ENCODE peak calls at places on chromosomes 4 and X, in seven cellular contexts. One of them, this sample, is unnamed.
A peak's percentile ranks its signal among the peaks of the same experiment; 100 is the strongest.

GRCh38 chrX:110665636-110666035 is 130.0 kb downstream of the CHRDL1 start:
- DNase-seq in CD8-positive, alpha-beta T cell: no peak
- DNase-seq in heart left ventricle: no peak
- DNase-seq in iPS DF 6.9: no peak
- DNase-seq in CD4-positive, alpha-beta memory T cell: no peak
- DNase-seq in Peyer's patch: no peak
- DNase-seq in IMR-90: peak; percentile 5
- DNase-seq in this sample: no peak

GRCh38 chr4:6119507-6120020 is 80.8 kb downstream of the JAKMIP1 start:
- DNase-seq in CD8-positive, alpha-beta T cell: no peak
- DNase-seq in heart left ventricle: no peak
- DNase-seq in iPS DF 6.9: no peak
- DNase-seq in CD4-positive, alpha-beta memory T cell: no peak
- DNase-seq in Peyer's patch: no peak
- DNase-seq in IMR-90: no peak
- DNase-seq in this sample: no peak

GRCh38 chr4:89222171-89222570 is 85.4 kb downstream of the GPRIN3 start:
- DNase-seq in CD8-positive, alpha-beta T cell: no peak
- DNase-seq in heart left ventricle: no peak
- DNase-seq in iPS DF 6.9: no peak
- DNase-seq in CD4-positive, alpha-beta memory T cell: no peak
- DNase-seq in Peyer's patch: no peak
- DNase-seq in IMR-90: no peak
- DNase-seq in this sample: no peak

GRCh38 chrX:101659601-101660063 is at the start of gene ARMCX2:
- DNase-seq in CD8-positive, alpha-beta T cell: no peak
- DNase-seq in heart left ventricle: peak; percentile 67
- DNase-seq in iPS DF 6.9: peak; percentile 45
- DNase-seq in CD4-positive, alpha-beta memory T cell: no peak
- DNase-seq in Peyer's patch: peak; percentile 41
- DNase-seq in IMR-90: peak; percentile 69
- DNase-seq in this sample: peak; percentile 36

GRCh38 chr4:1407657-1408333 is 1.6 kb upstream of the NKX1-1 start:
- DNase-seq in CD8-positive, alpha-beta T cell: no peak
- DNase-seq in heart left ventricle: no peak
- DNase-seq in iPS DF 6.9: no peak
- DNase-seq in CD4-positive, alpha-beta memory T cell: no peak
- DNase-seq in Peyer's patch: no peak
- DNase-seq in IMR-90: no peak
- DNase-seq in this sample: no peak

GRCh38 chrX:18885317-18886004 is 98.5 kb downstream of the PHKA2 start:
- DNase-seq in CD8-positive, alpha-beta T cell: peak; percentile 2
- DNase-seq in heart left ventricle: no peak
- DNase-seq in iPS DF 6.9: no peak
- DNase-seq in CD4-positive, alpha-beta memory T cell: no peak
- DNase-seq in Peyer's patch: no peak
- DNase-seq in IMR-90: peak; percentile 7
- DNase-seq in this sample: no peak

GRCh38 chr4:162727232-162727631 is 439.5 kb downstream of the NAF1 start:
- DNase-seq in CD8-positive, alpha-beta T cell: no peak
- DNase-seq in heart left ventricle: no peak
- DNase-seq in iPS DF 6.9: no peak
- DNase-seq in CD4-positive, alpha-beta memory T cell: no peak
- DNase-seq in Peyer's patch: no peak
- DNase-seq in IMR-90: no peak
- DNase-seq in this sample: no peak

GRCh38 chr4:82848706-82849105 is 42.2 kb downstream of the SEC31A start:
- DNase-seq in CD8-positive, alpha-beta T cell: no peak
- DNase-seq in heart left ventricle: no peak
- DNase-seq in iPS DF 6.9: no peak
- DNase-seq in CD4-positive, alpha-beta memory T cell: no peak
- DNase-seq in Peyer's patch: no peak
- DNase-seq in IMR-90: no peak
- DNase-seq in this sample: no peak

GRCh38 chr4:1154523-1155182 is 17.7 kb downstream of the SPON2 start:
- DNase-seq in CD8-positive, alpha-beta T cell: no peak
- DNase-seq in heart left ventricle: no peak
- DNase-seq in iPS DF 6.9: no peak
- DNase-seq in CD4-positive, alpha-beta memory T cell: no peak
- DNase-seq in Peyer's patch: peak; percentile 40
- DNase-seq in IMR-90: peak; percentile 25
- DNase-seq in this sample: peak; percentile 15

GRCh38 chr4:159015862-159016261 is 87.0 kb upstream of the RAPGEF2 start:
- DNase-seq in CD8-positive, alpha-beta T cell: no peak
- DNase-seq in heart left ventricle: no peak
- DNase-seq in iPS DF 6.9: no peak
- DNase-seq in CD4-positive, alpha-beta memory T cell: no peak
- DNase-seq in Peyer's patch: no peak
- DNase-seq in IMR-90: peak; percentile 24
- DNase-seq in this sample: no peak

GRCh38 chr4:82777857-82778525 is 20.6 kb downstream of the SCD5 start:
- DNase-seq in CD8-positive, alpha-beta T cell: no peak
- DNase-seq in heart left ventricle: no peak
- DNase-seq in iPS DF 6.9: no peak
- DNase-seq in CD4-positive, alpha-beta memory T cell: no peak
- DNase-seq in Peyer's patch: no peak
- DNase-seq in IMR-90: no peak
- DNase-seq in this sample: no peak

GRCh38 chrX:2137882-2138281 is 362.9 kb downstream of the DHRSX start:
- DNase-seq in CD8-positive, alpha-beta T cell: no peak
- DNase-seq in heart left ventricle: no peak
- DNase-seq in iPS DF 6.9: no peak
- DNase-seq in CD4-positive, alpha-beta memory T cell: no peak
- DNase-seq in Peyer's patch: no peak
- DNase-seq in IMR-90: no peak
- DNase-seq in this sample: no peak

GRCh38 chr4:120664851-120665250 is 257.7 kb downstream of the PRDM5 start:
- DNase-seq in CD8-positive, alpha-beta T cell: no peak
- DNase-seq in heart left ventricle: no peak
- DNase-seq in iPS DF 6.9: no peak
- DNase-seq in CD4-positive, alpha-beta memory T cell: no peak
- DNase-seq in Peyer's patch: no peak
- DNase-seq in IMR-90: no peak
- DNase-seq in this sample: no peak

GRCh38 chr4:152107736-152108500 is 347.1 kb upstream of the GATB start:
- DNase-seq in CD8-positive, alpha-beta T cell: no peak
- DNase-seq in heart left ventricle: no peak
- DNase-seq in iPS DF 6.9: no peak
- DNase-seq in CD4-positive, alpha-beta memory T cell: no peak
- DNase-seq in Peyer's patch: no peak
- DNase-seq in IMR-90: no peak
- DNase-seq in this sample: no peak

GRCh38 chrX:72685810-72686465 is 28.2 kb downstream of the PHKA1 start:
- DNase-seq in CD8-positive, alpha-beta T cell: no peak
- DNase-seq in heart left ventricle: no peak
- DNase-seq in iPS DF 6.9: no peak
- DNase-seq in CD4-positive, alpha-beta memory T cell: no peak
- DNase-seq in Peyer's patch: no peak
- DNase-seq in IMR-90: peak; percentile 37
- DNase-seq in this sample: no peak

GRCh38 chrX:100870527-100870926 is 3.6 kb downstream of the NOX1 start:
- DNase-seq in CD8-positive, alpha-beta T cell: no peak
- DNase-seq in heart left ventricle: no peak
- DNase-seq in iPS DF 6.9: no peak
- DNase-seq in CD4-positive, alpha-beta memory T cell: no peak
- DNase-seq in Peyer's patch: no peak
- DNase-seq in IMR-90: no peak
- DNase-seq in this sample: no peak

GRCh38 chr4:38869511-38869910 is 1.9 kb downstream of the FAM114A1 start:
- DNase-seq in CD8-positive, alpha-beta T cell: no peak
- DNase-seq in heart left ventricle: no peak
- DNase-seq in iPS DF 6.9: no peak
- DNase-seq in CD4-positive, alpha-beta memory T cell: no peak
- DNase-seq in Peyer's patch: no peak
- DNase-seq in IMR-90: no peak
- DNase-seq in this sample: no peak

GRCh38 chr4:13990596-13991589 is 363.4 kb upstream of the BOD1L1 start:
- DNase-seq in CD8-positive, alpha-beta T cell: no peak
- DNase-seq in heart left ventricle: no peak
- DNase-seq in iPS DF 6.9: no peak
- DNase-seq in CD4-positive, alpha-beta memory T cell: no peak
- DNase-seq in Peyer's patch: no peak
- DNase-seq in IMR-90: peak; percentile 25
- DNase-seq in this sample: no peak

GRCh38 chr4:182688081-182688480 is 229.1 kb downstream of the DCTD start:
- DNase-seq in CD8-positive, alpha-beta T cell: no peak
- DNase-seq in heart left ventricle: no peak
- DNase-seq in iPS DF 6.9: no peak
- DNase-seq in CD4-positive, alpha-beta memory T cell: no peak
- DNase-seq in Peyer's patch: no peak
- DNase-seq in IMR-90: no peak
- DNase-seq in this sample: no peak

GRCh38 chr4:97643179-97643578 is 500.1 kb downstream of the STPG2 start:
- DNase-seq in CD8-positive, alpha-beta T cell: no peak
- DNase-seq in heart left ventricle: no peak
- DNase-seq in iPS DF 6.9: no peak
- DNase-seq in CD4-positive, alpha-beta memory T cell: no peak
- DNase-seq in Peyer's patch: no peak
- DNase-seq in IMR-90: no peak
- DNase-seq in this sample: no peak

GRCh38 chr4:118923891-118924290 is 35.2 kb downstream of the SYNPO2 start:
- DNase-seq in CD8-positive, alpha-beta T cell: no peak
- DNase-seq in heart left ventricle: no peak
- DNase-seq in iPS DF 6.9: no peak
- DNase-seq in CD4-positive, alpha-beta memory T cell: no peak
- DNase-seq in Peyer's patch: no peak
- DNase-seq in IMR-90: no peak
- DNase-seq in this sample: no peak

GRCh38 chr4:95092762-95093161 is 335.0 kb downstream of the BMPR1B start:
- DNase-seq in CD8-positive, alpha-beta T cell: no peak
- DNase-seq in heart left ventricle: no peak
- DNase-seq in iPS DF 6.9: no peak
- DNase-seq in CD4-positive, alpha-beta memory T cell: no peak
- DNase-seq in Peyer's patch: no peak
- DNase-seq in IMR-90: no peak
- DNase-seq in this sample: no peak

GRCh38 chr4:74109116-74109791 is 10.3 kb upstream of the CXCL2 start:
- DNase-seq in CD8-positive, alpha-beta T cell: no peak
- DNase-seq in heart left ventricle: peak; percentile 54
- DNase-seq in iPS DF 6.9: no peak
- DNase-seq in CD4-positive, alpha-beta memory T cell: no peak
- DNase-seq in Peyer's patch: no peak
- DNase-seq in IMR-90: peak; percentile 97
- DNase-seq in this sample: peak; percentile 74

GRCh38 chr4:8295471-8295870 is 25.9 kb downstream of the HTRA3 start:
- DNase-seq in CD8-positive, alpha-beta T cell: no peak
- DNase-seq in heart left ventricle: no peak
- DNase-seq in iPS DF 6.9: no peak
- DNase-seq in CD4-positive, alpha-beta memory T cell: no peak
- DNase-seq in Peyer's patch: no peak
- DNase-seq in IMR-90: no peak
- DNase-seq in this sample: no peak
- H3K27me3 ChIP-seq in CD8-positive, alpha-beta T cell: no peaks in the 10 kb centered on the region
- H3K27me3 ChIP-seq in heart left ventricle: no peaks in the 10 kb centered on the region
- H3K27me3 ChIP-seq in iPS DF 6.9: no peaks in the 10 kb centered on the region
- H3K27me3 ChIP-seq in CD4-positive, alpha-beta memory T cell: peaks cover 4% of the 10 kb centered on the region
- H3K27me3 ChIP-seq in Peyer's patch: no peaks in the 10 kb centered on the region
- H3K27me3 ChIP-seq in IMR-90: no peaks in the 10 kb centered on the region
- H3K27me3 ChIP-seq in this sample: no peaks in the 10 kb centered on the region

DNA sequence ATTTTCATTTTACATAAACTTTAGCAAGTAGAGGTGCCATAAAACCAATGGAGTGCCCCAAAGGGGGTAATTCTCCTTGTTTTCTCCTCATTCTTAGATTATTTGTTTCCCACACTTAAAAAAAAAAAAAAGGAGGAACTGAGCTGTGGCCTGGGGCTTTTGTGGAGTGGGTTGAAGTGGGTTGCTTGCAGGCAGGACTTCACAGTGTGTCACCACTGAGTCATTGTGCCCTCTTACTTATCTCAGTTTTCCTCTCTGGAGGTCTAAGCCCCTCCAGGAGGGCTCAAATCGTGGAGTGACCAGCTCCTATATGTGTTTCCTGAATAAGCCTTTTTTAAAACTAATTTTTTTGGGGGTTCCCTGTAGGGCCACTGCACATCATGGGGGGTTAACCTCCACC is 69.0 kb downstream of the SLC16A2 start:
- DNase-seq in CD8-positive, alpha-beta T cell: no peak
- DNase-seq in heart left ventricle: no peak
- DNase-seq in iPS DF 6.9: no peak
- DNase-seq in CD4-positive, alpha-beta memory T cell: no peak
- DNase-seq in Peyer's patch: no peak
- DNase-seq in IMR-90: no peak
- DNase-seq in this sample: no peak
- H3K27me3 ChIP-seq in CD8-positive, alpha-beta T cell: no peaks in the 10 kb centered on the region
- H3K27me3 ChIP-seq in heart left ventricle: no peaks in the 10 kb centered on the region
- H3K27me3 ChIP-seq in iPS DF 6.9: no peaks in the 10 kb centered on the region
- H3K27me3 ChIP-seq in CD4-positive, alpha-beta memory T cell: no peaks in the 10 kb centered on the region
- H3K27me3 ChIP-seq in Peyer's patch: no peaks in the 10 kb centered on the region
- H3K27me3 ChIP-seq in IMR-90: peaks cover 4% of the 10 kb centered on the region
- H3K27me3 ChIP-seq in this sample: no peaks in the 10 kb centered on the region

GRCh38 chr4:185123479-185123878 is 19.6 kb upstream of the SLC25A4 start:
- DNase-seq in CD8-positive, alpha-beta T cell: no peak
- DNase-seq in heart left ventricle: no peak
- DNase-seq in iPS DF 6.9: no peak
- DNase-seq in CD4-positive, alpha-beta memory T cell: no peak
- DNase-seq in Peyer's patch: no peak
- DNase-seq in IMR-90: no peak
- DNase-seq in this sample: no peak

GRCh38 chr4:185122681-185123345 is 20.3 kb upstream of the SLC25A4 start:
- DNase-seq in CD8-positive, alpha-beta T cell: no peak
- DNase-seq in heart left ventricle: no peak
- DNase-seq in iPS DF 6.9: no peak
- DNase-seq in CD4-positive, alpha-beta memory T cell: no peak
- DNase-seq in Peyer's patch: no peak
- DNase-seq in IMR-90: no peak
- DNase-seq in this sample: no peak

GRCh38 chr4:185119927-185120630 is 23.0 kb upstream of the SLC25A4 start:
- DNase-seq in CD8-positive, alpha-beta T cell: no peak
- DNase-seq in heart left ventricle: no peak
- DNase-seq in iPS DF 6.9: no peak
- DNase-seq in CD4-positive, alpha-beta memory T cell: no peak
- DNase-seq in Peyer's patch: no peak
- DNase-seq in IMR-90: peak; percentile 27
- DNase-seq in this sample: no peak

GRCh38 chr4:185117300-185117934 is 25.6 kb upstream of the SLC25A4 start:
- DNase-seq in CD8-positive, alpha-beta T cell: no peak
- DNase-seq in heart left ventricle: no peak
- DNase-seq in iPS DF 6.9: no peak
- DNase-seq in CD4-positive, alpha-beta memory T cell: no peak
- DNase-seq in Peyer's patch: no peak
- DNase-seq in IMR-90: no peak
- DNase-seq in this sample: no peak

GRCh38 chr4:185120631-185120946 is 22.5 kb upstream of the SLC25A4 start:
- DNase-seq in CD8-positive, alpha-beta T cell: no peak
- DNase-seq in heart left ventricle: no peak
- DNase-seq in iPS DF 6.9: no peak
- DNase-seq in CD4-positive, alpha-beta memory T cell: no peak
- DNase-seq in Peyer's patch: no peak
- DNase-seq in IMR-90: no peak
- DNase-seq in this sample: no peak
- H3K27me3 ChIP-seq in CD8-positive, alpha-beta T cell: no peaks in the 10 kb centered on the region
- H3K27me3 ChIP-seq in heart left ventricle: no peaks in the 10 kb centered on the region
- H3K27me3 ChIP-seq in iPS DF 6.9: no peaks in the 10 kb centered on the region
- H3K27me3 ChIP-seq in CD4-positive, alpha-beta memory T cell: no peaks in the 10 kb centered on the region
- H3K27me3 ChIP-seq in Peyer's patch: no peaks in the 10 kb centered on the region
- H3K27me3 ChIP-seq in IMR-90: peaks cover 5% of the 10 kb centered on the region
- H3K27me3 ChIP-seq in this sample: peaks cover 5% of the 10 kb centered on the region

DNA sequence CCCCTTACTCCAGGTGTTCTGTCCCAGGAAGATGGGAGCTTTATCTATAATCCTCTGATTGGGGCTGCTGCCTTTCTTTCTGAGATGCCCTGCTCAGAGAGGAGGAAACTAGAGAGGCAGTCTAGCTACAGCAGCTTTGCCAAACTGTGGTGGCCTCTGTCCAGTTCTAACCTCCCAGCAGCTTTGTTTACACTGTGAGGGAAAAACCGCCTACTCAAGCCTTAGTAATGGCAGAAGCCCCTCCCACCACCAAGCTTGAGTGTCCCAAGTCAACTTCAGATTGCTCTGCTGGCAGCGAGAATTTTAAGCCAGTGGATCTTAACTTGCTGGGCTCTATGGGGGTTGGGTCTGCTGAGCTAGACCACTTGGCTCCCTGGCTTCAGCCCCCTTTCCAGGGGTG is 394.9 kb upstream of the PABPC5 start:
- DNase-seq in CD8-positive, alpha-beta T cell: no peak
- DNase-seq in heart left ventricle: no peak
- DNase-seq in iPS DF 6.9: no peak
- DNase-seq in CD4-positive, alpha-beta memory T cell: no peak
- DNase-seq in Peyer's patch: no peak
- DNase-seq in IMR-90: no peak
- DNase-seq in this sample: no peak
- H3K27me3 ChIP-seq in CD8-positive, alpha-beta T cell: no peaks in the 10 kb centered on the region
- H3K27me3 ChIP-seq in heart left ventricle: no peaks in the 10 kb centered on the region
- H3K27me3 ChIP-seq in iPS DF 6.9: no peaks in the 10 kb centered on the region
- H3K27me3 ChIP-seq in CD4-positive, alpha-beta memory T cell: no peaks in the 10 kb centered on the region
- H3K27me3 ChIP-seq in Peyer's patch: no peaks in the 10 kb centered on the region
- H3K27me3 ChIP-seq in IMR-90: no peaks in the 10 kb centered on the region
- H3K27me3 ChIP-seq in this sample: no peaks in the 10 kb centered on the region